ENCODE peak calls at places on chromosome 1, in four cellular contexts. V is K562, N is HepG2, U is SK-N-SH. D is an unnamed sample. For H3K4me1, the result is how much of the 10 kb centered on the place peaks cover.

GRCh38 chr1:183023601-183024351 is 556 bp downstream of the LAMC1 start:
- DNase-seq in V (peak), N (peak), U (peak), D (peak)

GRCh38 chr1:201597551-201598230 is 58.8 kb downstream of the NAV1 start:
- DNase-seq in U (no peak), V (no peak), N (no peak), D (no peak)

GRCh38 chr1:197481101-197481500 is 213.0 kb downstream of the CRB1 start:
- DNase-seq in N (no peak), U (no peak), V (no peak), D (no peak)

GRCh38 chr1:156076609-156077429 is 5.4 kb downstream of the MEX3A start:
- DNase-seq in N (no peak), U (no peak), V (no peak), D (no peak)

GRCh38 chr1:212106286-212106792 is 70.8 kb downstream of the DTL start:
- DNase-seq in N (no peak), U (no peak), V (no peak), D (no peak)

GRCh38 chr1:113783254-113784103 is 24.2 kb upstream of the PHTF1 start:
- DNase-seq in N (no peak), U (no peak), V (peak), D (no peak)

GRCh38 chr1:23393706-23394105 is 24.1 kb upstream of the ZNF436 start:
- DNase-seq in N (no peak), V (no peak), U (no peak), D (no peak)

GRCh38 chr1:173190101-173190895 is 16.8 kb downstream of the TNFSF4 start:
- DNase-seq in U (no peak), V (no peak), N (peak), D (peak)

GRCh38 chr1:23838401-23838866 is 13.2 kb upstream of the HMGCL start:
- DNase-seq in V (peak), N (peak), U (peak), D (peak)

GRCh38 chr1:71919812-71920509 is 362.4 kb downstream of the NEGR1 start:
- DNase-seq in V (no peak), U (no peak), N (no peak), D (no peak)

GRCh38 chr1:85339671-85340399 is 63.4 kb upstream of the BCL10 start:
- DNase-seq in U (no peak), N (no peak), V (no peak), D (no peak)

GRCh38 chr1:245678866-245679411 is 524.2 kb downstream of the KIF26B start:
- DNase-seq in N (no peak), U (no peak), V (no peak), D (no peak)

GRCh38 chr1:201503397-201504176 is 3.3 kb downstream of the CSRP1 start:
- DNase-seq in N (peak), V (no peak), U (no peak), D (no peak)

GRCh38 chr1:39898146-39898545 is 3.6 kb downstream of the MYCL start:
- DNase-seq in U (no peak), N (no peak), V (no peak), D (no peak)
- H3K4me1 ChIP-seq in U (under half), N (half or more), V (under half), D (under half)

GRCh38 chr1:224498574-224499170 is 64.1 kb upstream of the WDR26 start:
- DNase-seq in N (no peak), U (no peak), V (no peak), D (no peak)

GRCh38 chr1:224499204-224499603 is 64.6 kb upstream of the WDR26 start:
- DNase-seq in U (no peak), V (peak), N (no peak), D (no peak)

GRCh38 chr1:224495861-224496260 is 61.3 kb upstream of the WDR26 start:
- DNase-seq in U (no peak), N (no peak), V (no peak), D (no peak)

GRCh38 chr1:224496826-224497225 is 62.2 kb upstream of the WDR26 start:
- DNase-seq in U (no peak), V (no peak), N (no peak), D (no peak)

DNA sequence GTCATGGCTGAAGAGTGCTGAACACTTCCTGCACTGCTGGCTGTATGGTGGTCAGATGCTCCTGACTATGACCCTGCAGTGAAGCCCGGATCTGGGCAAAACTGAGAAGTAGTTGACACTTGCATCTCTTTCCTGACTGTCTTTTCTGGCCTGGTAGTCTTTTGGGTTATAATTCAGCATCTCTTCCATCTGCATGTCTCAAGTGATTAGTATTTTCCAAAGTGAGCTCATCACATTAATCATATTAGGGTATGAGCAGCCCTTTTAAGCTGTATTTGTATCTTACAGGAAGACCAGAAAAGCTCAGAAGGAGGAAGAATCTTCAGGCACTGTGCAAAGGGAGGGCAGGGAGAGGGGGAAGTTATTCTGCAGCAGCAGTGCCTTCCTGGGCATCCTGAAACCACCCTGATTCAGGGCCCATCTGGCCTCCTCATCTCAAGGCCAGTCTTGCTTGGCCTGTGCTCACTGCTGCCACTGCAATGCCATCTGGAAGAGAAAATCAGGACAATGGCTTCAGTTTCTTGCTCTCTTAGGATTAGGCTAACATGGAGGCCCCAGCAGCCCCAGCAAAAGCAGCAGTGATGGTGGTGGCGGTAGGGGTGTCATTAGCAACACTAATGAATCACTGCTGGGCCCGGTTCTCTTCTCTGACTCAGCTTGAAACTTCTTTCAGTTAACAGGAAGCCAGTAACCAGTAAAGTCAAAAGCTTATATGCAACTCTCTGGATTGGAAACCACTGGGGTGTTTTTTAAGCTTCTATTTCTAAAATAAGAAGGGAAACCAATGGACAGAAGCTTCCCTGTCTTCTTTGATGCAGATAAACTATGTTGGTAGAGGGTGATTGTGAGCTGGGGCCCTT is 63.3 kb upstream of the WDR26 start:
- DNase-seq in N (no peak), U (no peak), V (no peak), D (no peak)
- TF ChIP-seq ELF1 in N (no peak), U (no peak), V (no peak), D (no peak)

GRCh38 chr1:96995351-96995750 is 273.8 kb downstream of the PTBP2 start:
- DNase-seq in U (no peak), N (no peak), V (no peak), D (no peak)
- TF ChIP-seq POLR2AphosphoS5 in U (no peak), N (no peak), V (no peak), D (no peak)

DNA sequence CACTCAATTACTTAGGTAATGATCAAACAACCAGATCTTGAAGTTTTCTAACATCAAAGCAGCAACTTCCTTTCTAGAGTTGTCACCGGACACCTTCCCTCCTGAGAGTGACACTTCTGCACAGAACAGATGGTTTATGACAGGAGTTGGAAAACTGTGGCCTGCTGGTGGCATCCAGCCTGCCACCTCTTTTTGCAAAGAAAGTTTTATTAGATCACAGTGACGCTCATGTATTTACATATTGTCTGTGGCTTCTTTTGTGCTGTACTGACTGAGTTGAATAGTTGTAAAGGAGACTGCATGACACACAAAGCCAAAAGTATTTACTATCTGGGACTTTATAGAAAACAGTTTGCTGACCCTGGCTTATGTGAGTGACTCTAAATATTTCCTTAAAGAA is 28.3 kb downstream of the DDR2 start:
- DNase-seq in N (no peak), U (no peak), V (no peak), D (no peak)
- H3K4me1 ChIP-seq in N (under half), U (half or more), V (under half), D (under half)

GRCh38 chr1:15579683-15580047 is 5.2 kb downstream of the AGMAT start:
- DNase-seq in N (no peak), U (no peak), V (no peak), D (no peak)
- TF ChIP-seq ELF1 in N (no peak), U (no peak), V (no peak), D (no peak)

DNA sequence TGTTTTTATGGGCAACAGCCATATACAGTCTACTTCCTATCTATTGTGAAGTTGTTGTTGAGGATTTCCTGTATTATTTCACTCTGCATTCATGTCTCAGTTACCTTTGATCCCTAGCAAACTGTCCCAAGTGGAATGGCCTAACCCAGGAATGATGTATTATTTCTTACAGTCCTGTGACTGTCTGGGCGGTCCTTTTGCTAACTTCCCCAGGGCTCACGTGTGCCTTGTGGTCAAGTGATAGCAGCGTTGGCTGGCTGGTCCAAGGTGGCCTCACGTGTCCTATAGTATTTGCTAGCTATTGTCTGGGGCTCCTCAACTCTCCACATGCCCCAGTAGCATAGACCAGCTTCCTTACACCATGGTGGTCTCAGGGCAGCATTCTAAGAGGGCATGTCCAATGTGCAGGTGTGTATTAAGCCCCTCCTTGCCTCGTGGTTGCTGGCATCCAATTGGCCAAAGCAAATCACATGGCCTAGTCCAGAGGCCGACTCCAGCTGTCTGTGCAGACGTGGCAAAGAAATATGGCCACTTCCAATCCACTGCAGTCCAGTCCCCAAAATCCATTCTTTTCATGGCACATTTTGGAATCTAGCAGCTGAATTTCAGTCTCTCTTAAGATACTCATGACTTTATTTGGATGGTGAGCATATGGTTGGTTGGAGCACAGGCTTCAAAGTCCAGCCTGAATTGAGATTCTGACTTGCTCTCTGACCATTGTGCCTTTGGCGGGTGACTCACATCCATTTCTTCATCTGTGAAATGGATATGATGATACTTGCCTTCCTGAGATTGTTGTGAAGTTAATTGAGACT is 94.1 kb downstream of the GALNT2 start:
- DNase-seq in V (peak), U (no peak), N (peak), D (no peak)
- TF ChIP-seq POLR2AphosphoS5 in V (no peak), U (no peak), N (no peak), D (no peak)

DNA sequence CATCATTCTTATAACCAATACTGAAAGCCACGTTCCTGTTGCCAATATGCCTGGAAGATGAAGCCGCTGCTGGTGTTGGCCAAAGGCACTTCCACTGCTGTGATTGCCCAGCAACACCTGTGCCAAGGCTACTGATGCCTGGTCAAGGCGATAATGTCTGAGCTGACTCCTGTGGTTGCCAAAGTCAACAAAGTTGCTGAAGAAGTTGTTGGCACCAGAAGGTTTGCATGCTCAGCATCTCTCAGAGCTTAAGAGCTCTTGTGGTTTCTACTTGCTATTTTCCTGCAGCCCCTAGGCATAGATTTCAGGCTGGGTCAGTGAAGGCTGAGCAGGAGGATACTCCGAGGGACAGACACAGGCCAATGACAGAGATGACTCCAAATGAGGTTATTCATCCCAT is 63.4 kb upstream of the RAB3GAP2 start:
- DNase-seq in V (no peak), N (no peak), U (no peak), D (no peak)
- H3K4me1 ChIP-seq in V (under half), N (under half), U (under half), D (under half)

GRCh38 chr1:171943973-171944561 is 102.8 kb downstream of the DNM3 start:
- DNase-seq in N (no peak), V (no peak), U (no peak), D (no peak)
- TF ChIP-seq ELF1 in N (no peak), V (no peak), U (no peak), D (no peak)

DNA sequence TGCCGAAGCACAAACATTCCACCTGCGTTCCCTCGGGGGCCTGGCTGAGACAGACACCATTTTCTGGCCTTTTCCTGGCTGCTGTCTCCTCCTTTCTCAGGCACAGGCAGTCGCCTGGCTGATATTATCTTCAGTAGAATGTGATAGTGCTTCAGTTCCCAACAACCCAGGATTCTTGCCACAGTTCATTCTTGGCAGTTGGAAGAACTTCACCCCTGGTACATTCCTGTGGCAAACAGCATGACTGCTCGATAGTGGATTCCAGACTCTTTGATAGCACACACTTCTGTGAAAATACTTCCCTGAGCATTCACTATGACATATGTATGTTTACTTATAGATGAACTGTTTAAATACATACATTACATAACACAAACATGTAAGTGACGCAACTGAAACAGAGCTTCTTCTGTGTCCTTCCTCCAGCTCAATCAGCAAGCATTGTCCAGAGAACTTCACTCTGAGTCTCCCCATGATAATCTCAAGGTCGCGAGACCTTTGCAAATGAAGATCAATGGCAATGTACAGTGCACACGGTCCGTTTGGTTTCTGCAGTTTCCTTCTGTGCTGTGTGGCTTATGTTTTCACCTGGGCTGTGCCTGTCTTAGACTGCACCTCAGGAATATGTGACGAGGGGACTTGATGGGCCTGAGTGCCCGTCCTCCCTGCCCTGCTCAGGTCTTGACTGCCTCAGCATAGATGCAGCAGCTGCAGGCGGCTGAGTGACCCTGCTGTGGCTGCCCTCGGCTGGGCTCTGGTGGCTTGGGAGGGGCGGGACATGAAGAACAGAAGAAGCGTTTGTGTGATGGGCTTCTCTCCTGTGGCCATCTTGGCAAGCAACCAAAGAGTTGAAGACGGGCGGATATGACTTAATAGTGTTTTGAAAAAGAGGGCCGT is 7.5 kb downstream of the MYBPHL start:
- DNase-seq in N (peak), U (peak), V (no peak), D (no peak)
- TF ChIP-seq POLR2AphosphoS5 in N (peak), U (no peak), V (no peak), D (no peak)

D was measured in HCT116.